ENCODE peak calls at places on chromosomes 5 and 9, in four cellular contexts. D is AG09309; E is activated CD8-positive, alpha-beta T cell treated with anti-CD3 and anti-CD28 coated beads for 36 hours; C is psoas muscle. I is an unnamed sample.

GRCh38 chr9:93896093-93896492 is 59.1 kb downstream of the BARX1 start:
- DNase-seq in D (no peak), C (no peak), E (no peak), I (no peak)

GRCh38 chr5:27315541-27316282 is 277.3 kb upstream of the CDH9 start:
- DNase-seq in D (peak; percentile 31), E (no peak), C (no peak), I (no peak)

GRCh38 chr5:17241635-17242034 is 24.2 kb downstream of the BASP1 start:
- DNase-seq in E (no peak), C (no peak), D (no peak), I (no peak)

GRCh38 chr5:146089287-146089686 is 16.1 kb downstream of the PLAC8L1 start:
- DNase-seq in E (no peak), D (no peak), C (no peak), I (no peak)

GRCh38 chr5:108911055-108911454 is 163.4 kb downstream of the FER start:
- DNase-seq in C (no peak), D (no peak), E (no peak), I (no peak)

GRCh38 chr5:172891716-172892421 is 57.8 kb downstream of the ERGIC1 start:
- DNase-seq in C (peak; percentile 72), D (no peak), E (no peak), I (no peak)

GRCh38 chr5:23756779-23757178 is 249.4 kb downstream of the PRDM9 start:
- DNase-seq in E (no peak), C (no peak), D (no peak), I (no peak)

GRCh38 chr9:122849546-122849945 is 21.2 kb upstream of the PDCL start:
- DNase-seq in D (no peak), E (no peak), C (no peak), I (no peak)

GRCh38 chr5:69492391-69493234 is at the start of gene OCLN:
- DNase-seq in C (no peak), D (no peak), E (peak; percentile 10), I (peak; percentile 80)

GRCh38 chr5:62192958-62193357 is 113.0 kb upstream of the KIF2A start:
- DNase-seq in D (no peak), E (no peak), C (no peak), I (no peak)

GRCh38 chr5:150571836-150572235 is 63.9 kb downstream of the NDST1 start:
- DNase-seq in D (no peak), E (no peak), C (no peak), I (no peak)

GRCh38 chr5:150575745-150576448 is 64.6 kb upstream of the SYNPO start:
- DNase-seq in E (no peak), C (no peak), D (no peak), I (no peak)

GRCh38 chr5:150573216-150573615 is 65.3 kb downstream of the NDST1 start:
- DNase-seq in E (no peak), C (no peak), D (no peak), I (no peak)

GRCh38 chr5:150574818-150575537 is 65.5 kb upstream of the SYNPO start:
- DNase-seq in D (no peak), E (no peak), C (no peak), I (no peak)

GRCh38 chr5:150573867-150574817 is 66.2 kb downstream of the NDST1 start:
- DNase-seq in D (no peak), C (no peak), E (no peak), I (no peak)
- TF ChIP-seq CTCF in D (peak; percentile 19), C (no peak), E (no peak), I (no peak)

DNA sequence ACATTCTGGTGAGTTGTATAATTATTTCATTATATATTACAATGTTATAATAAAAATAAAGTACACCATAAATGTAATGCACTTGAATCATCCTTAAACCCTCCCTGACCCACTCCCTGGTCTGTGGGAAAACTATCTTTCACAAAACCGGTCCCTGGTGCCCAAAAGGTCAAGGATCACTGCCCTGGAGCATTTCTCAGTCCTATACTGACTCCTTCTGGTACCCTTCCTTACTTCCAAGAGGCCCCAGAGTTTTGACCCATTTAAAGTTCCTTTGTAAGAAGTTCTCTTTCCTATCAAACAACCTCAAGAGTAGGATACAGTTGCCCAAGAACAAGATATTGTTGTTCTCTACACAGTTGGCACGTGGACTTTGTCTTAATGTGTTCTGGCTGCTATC is 88.9 kb upstream of the TRPM3 start:
- DNase-seq in D (no peak), E (no peak), C (no peak), I (no peak)
- TF ChIP-seq CTCF in D (no peak), E (no peak), C (no peak), I (no peak)

GRCh38 chr9:82183181-82183860 is 194.7 kb downstream of the SPATA31D1 start:
- DNase-seq in E (no peak), C (no peak), D (peak; percentile 14), I (no peak)

GRCh38 chr9:82184524-82184923 is 196.0 kb downstream of the SPATA31D1 start:
- DNase-seq in D (no peak), E (no peak), C (no peak), I (no peak)

GRCh38 chr9:82191082-82191481 is 202.5 kb downstream of the SPATA31D1 start:
- DNase-seq in E (no peak), D (no peak), C (no peak), I (no peak)

DNA sequence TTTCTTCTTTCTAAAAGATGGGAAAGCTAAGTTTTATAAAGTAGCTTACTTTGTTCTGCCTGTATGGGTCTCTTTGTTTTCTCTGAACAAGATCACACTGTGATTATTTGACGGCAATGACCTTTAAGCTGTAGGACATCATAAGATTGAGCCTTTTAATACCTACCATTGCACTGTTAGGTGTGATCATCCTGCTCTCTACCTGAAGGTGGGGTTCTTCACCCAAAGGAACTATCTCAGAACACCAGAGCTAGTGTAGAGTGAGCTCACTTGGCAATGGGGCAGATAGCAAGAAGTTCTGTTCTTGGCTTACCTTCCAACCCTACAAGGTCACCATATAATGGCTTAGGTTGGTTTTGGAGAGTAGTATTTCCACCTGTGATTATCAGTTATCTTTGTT is 200.2 kb downstream of the SPATA31D1 start:
- DNase-seq in D (no peak), C (no peak), E (no peak), I (no peak)
- TF ChIP-seq CTCF in D (no peak), C (no peak), E (no peak), I (no peak)

GRCh38 chr9:123927625-123928308 is 2.2 kb downstream of the DENND1A start:
- DNase-seq in E (no peak), D (peak; percentile 48), C (peak; percentile 40), I (peak; percentile 57)

GRCh38 chr9:123929870-123930831 is at the start of gene DENND1A:
- DNase-seq in C (peak; percentile 94), E (peak; percentile 93), D (no peak), I (peak; percentile 99)

GRCh38 chr9:123929177-123929869 is 603 bp downstream of the DENND1A start:
- DNase-seq in D (no peak), E (peak; percentile 39), C (no peak), I (peak; percentile 71)

GRCh38 chr9:123926986-123927385 is 2.9 kb downstream of the DENND1A start:
- DNase-seq in D (no peak), C (no peak), E (no peak), I (no peak)

GRCh38 chr9:123928471-123929176 is 1.3 kb downstream of the DENND1A start:
- DNase-seq in E (peak; percentile 23), C (no peak), D (no peak), I (peak; percentile 50)
- TF ChIP-seq CTCF in E (no peak), C (no peak), D (no peak), I (no peak)

GRCh38 chr5:124090115-124090514 is 578.1 kb downstream of the CSNK1G3 start:
- DNase-seq in E (no peak), C (no peak), D (no peak), I (no peak)

GRCh38 chr5:124087752-124088151 is 575.8 kb downstream of the CSNK1G3 start:
- DNase-seq in D (no peak), C (no peak), E (no peak), I (no peak)

GRCh38 chr5:124088289-124089064 is 576.5 kb downstream of the CSNK1G3 start:
- DNase-seq in E (no peak), C (no peak), D (no peak), I (no peak)

DNA sequence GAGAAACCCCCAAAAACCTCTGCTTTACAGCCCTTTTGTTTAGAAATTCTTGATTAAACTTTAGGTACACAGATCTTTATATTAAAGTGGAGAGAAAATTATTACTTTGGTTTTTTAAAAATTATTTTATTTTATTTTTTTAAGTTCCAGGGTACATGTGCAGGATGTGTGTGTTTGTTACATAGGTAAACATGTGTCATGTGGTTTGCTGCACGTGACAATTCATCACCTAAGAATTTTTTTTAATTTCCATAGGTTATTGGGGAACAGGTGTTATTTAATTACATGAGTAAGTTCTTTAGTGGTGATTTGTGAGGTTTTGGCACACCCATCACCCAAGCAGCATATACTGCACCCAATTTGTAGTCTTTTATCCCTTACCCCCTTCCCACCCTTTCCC is 581.7 kb downstream of the CSNK1G3 start:
- DNase-seq in E (no peak), D (no peak), C (no peak), I (no peak)
- TF ChIP-seq CTCF in E (no peak), D (no peak), C (no peak), I (no peak)

I was measured in GM20000.